ENCODE peak calls at places on chromosome 12, in nine cellular contexts. H, C, A, B, O, I, G, U and K are unnamed samples.

GRCh38 chr12:82805812-82806497 is 119.2 kb downstream of the TMTC2 start:
- DNase-seq in C (no peak), H (no peak), I (no peak), B (no peak), G (no peak), O (no peak), U (no peak), A (no peak), K (no peak)

GRCh38 chr12:12294215-12295005 is 27.6 kb upstream of the LRP6 start:
- DNase-seq in G (no peak), O (no peak), A (peak; percentile 44), H (no peak), B (no peak), I (no peak), C (no peak), U (no peak), K (peak; percentile 17)

GRCh38 chr12:132986885-132987225 is 688 bp downstream of the ZNF26 start:
- DNase-seq in B (no peak), I (no peak), O (peak; percentile 25), U (no peak), H (no peak), C (no peak), A (no peak), G (no peak), K (no peak)

GRCh38 chr12:25189656-25190055 is 5.3 kb downstream of the DNAI7 start:
- DNase-seq in A (no peak), I (no peak), U (no peak), O (no peak), H (no peak), B (no peak), C (no peak), G (no peak), K (no peak)

GRCh38 chr12:79665488-79665887 is 25.3 kb downstream of the PAWR start:
- DNase-seq in O (no peak), U (no peak), I (no peak), C (no peak), H (no peak), G (no peak), A (no peak), B (no peak), K (no peak)

GRCh38 chr12:108842364-108842763 is 15.0 kb downstream of the SSH1 start:
- DNase-seq in B (no peak), A (no peak), C (no peak), G (no peak), U (no peak), O (no peak), H (no peak), I (no peak), K (no peak)

GRCh38 chr12:674272-674781 is 11.1 kb upstream of the NINJ2 start:
- DNase-seq in H (peak; percentile 50), U (no peak), G (no peak), O (no peak), C (no peak), A (no peak), I (no peak), B (no peak), K (peak; percentile 17)

GRCh38 chr12:22262309-22262708 is 72.2 kb downstream of the ST8SIA1 start:
- DNase-seq in I (no peak), G (no peak), B (no peak), H (no peak), O (peak; percentile 12), A (no peak), U (no peak), C (peak; percentile 13), K (no peak)

GRCh38 chr12:92557422-92557724 is 145.4 kb upstream of the PLEKHG7 start:
- DNase-seq in I (no peak), A (no peak), O (no peak), B (no peak), H (no peak), U (no peak), C (no peak), G (no peak), K (no peak)

GRCh38 chr12:83700858-83701257 is 1014.2 kb downstream of the TMTC2 start:
- DNase-seq in U (no peak), C (peak; percentile 2), I (no peak), G (no peak), A (no peak), H (no peak), O (no peak), B (no peak), K (no peak)

GRCh38 chr12:114882083-114882482 is 198.1 kb upstream of the TBX3 start:
- DNase-seq in C (no peak), I (no peak), A (no peak), O (no peak), G (no peak), U (no peak), B (no peak), H (no peak), K (no peak)

GRCh38 chr12:104370989-104371870 is 67.7 kb downstream of the EID3 start:
- DNase-seq in U (no peak), C (no peak), H (peak; percentile 40), I (no peak), G (no peak), B (no peak), A (no peak), O (peak; percentile 94), K (peak; percentile 65)

GRCh38 chr12:104340917-104341611 is 37.5 kb downstream of the EID3 start:
- DNase-seq in U (no peak), G (no peak), H (no peak), B (no peak), A (no peak), C (no peak), O (peak; percentile 31), I (no peak), K (no peak)

GRCh38 chr12:107929436-107929835 is 154.9 kb downstream of the ASCL4 start:
- DNase-seq in G (no peak), U (no peak), H (no peak), A (no peak), O (peak; percentile 80), C (peak; percentile 66), I (no peak), B (no peak), K (peak; percentile 19)

GRCh38 chr12:879641-880040 is 69.9 kb downstream of the RAD52 start:
- DNase-seq in A (no peak), I (no peak), C (no peak), B (no peak), O (no peak), G (no peak), U (no peak), H (no peak), K (no peak)

GRCh38 chr12:114726092-114726710 is 42.2 kb upstream of the TBX3 start:
- DNase-seq in O (no peak), G (no peak), I (peak; percentile 75), B (no peak), H (no peak), C (peak; percentile 79), A (no peak), U (no peak), K (no peak)

GRCh38 chr12:904010-904414 is 45.5 kb downstream of the RAD52 start:
- DNase-seq in A (no peak), U (no peak), B (no peak), I (no peak), H (no peak), O (no peak), G (no peak), C (no peak), K (no peak)

GRCh38 chr12:93122569-93123091 is 193.5 kb upstream of the EEA1 start:
- DNase-seq in G (no peak), B (no peak), H (no peak), A (no peak), I (no peak), C (no peak), O (no peak), U (no peak), K (no peak)

GRCh38 chr12:95997911-95998510 is 1.9 kb upstream of the HAL start:
- DNase-seq in B (no peak), C (no peak), I (no peak), G (no peak), H (no peak), A (no peak), O (no peak), U (no peak), K (no peak)

GRCh38 chr12:47773858-47774580 is 981 bp downstream of the SLC48A1 start:
- DNase-seq in O (no peak), G (no peak), H (no peak), U (no peak), A (no peak), B (no peak), C (no peak), I (no peak), K (no peak)

GRCh38 chr12:47772738-47773061 is 338 bp upstream of the SLC48A1 start:
- DNase-seq in B (no peak), G (no peak), O (no peak), A (no peak), I (no peak), U (no peak), H (no peak), C (no peak), K (no peak)

GRCh38 chr12:47772094-47772660 is 861 bp upstream of the SLC48A1 start:
- DNase-seq in A (no peak), I (no peak), O (no peak), U (no peak), B (no peak), G (no peak), H (no peak), C (no peak), K (no peak)

GRCh38 chr12:47774664-47775063 is 1.6 kb downstream of the SLC48A1 start:
- DNase-seq in H (no peak), B (no peak), U (no peak), G (peak; percentile 64), C (no peak), I (no peak), O (no peak), A (no peak), K (no peak)

GRCh38 chr12:47773062-47773857 is at the start of gene SLC48A1:
- DNase-seq in G (peak; percentile 87), C (peak; percentile 82), U (peak; percentile 54), I (peak; percentile 82), B (peak; percentile 87), O (peak; percentile 72), H (peak; percentile 94), A (peak; percentile 80), K (peak; percentile 84)
- TF ChIP-seq POLR2A in G (no peak), C (peak; percentile 82), U (peak; percentile 59), I (peak; percentile 54), B (peak; percentile 77), O (peak; percentile 82), H (no peak), A (no peak), K (peak; percentile 19)

GRCh38 chr12:120086801-120087621 is 29.5 kb downstream of the RAB35 start:
- DNase-seq in H (peak; percentile 100), I (peak; percentile 98), B (peak; percentile 99), A (peak; percentile 99), C (peak; percentile 100), O (peak; percentile 99), U (peak; percentile 98), G (peak; percentile 99), K (peak; percentile 98)
- TF ChIP-seq POLR2A in H (no peak), I (peak; percentile 48), B (no peak), A (no peak), C (peak; percentile 24), O (peak; percentile 68), U (peak; percentile 63), G (no peak), K (peak; percentile 37)

GRCh38 chr12:6869049-6870021 is 2.0 kb downstream of the TPI1 start:
- DNase-seq in U (peak; percentile 58), B (peak; percentile 84), O (peak; percentile 86), G (peak; percentile 91), H (peak; percentile 95), I (peak; percentile 78), A (peak; percentile 83), C (peak; percentile 89), K (peak; percentile 53)
- TF ChIP-seq POLR2A in U (no peak), B (peak; percentile 13), O (peak; percentile 18), G (no peak), H (no peak), I (peak; percentile 15), A (no peak), C (no peak), K (no peak)

GRCh38 chr12:52423661-52424503 is 10.3 kb downstream of the KRT75 start:
- DNase-seq in B (no peak), G (peak; percentile 69), H (no peak), A (peak; percentile 49), I (no peak), U (no peak), C (peak; percentile 2), O (no peak), K (no peak)
- TF ChIP-seq POLR2A in B (no peak), G (no peak), H (no peak), A (no peak), I (no peak), U (no peak), C (no peak), O (no peak), K (no peak)